ENCODE peak calls at places on chromosomes 13 and 19, in four cellular contexts. K is mucosa of descending colon, N is cardiac muscle cell, U is RWPE2. C is an unnamed sample.

GRCh38 chr13:104140557-104140956 is 1074.3 kb upstream of the SLC10A2 start:
- DNase-seq in K (no peak), N (no peak), U (no peak), C (no peak)

GRCh38 chr19:10286803-10287737 is at the start of gene ICAM4:
- DNase-seq in K (peak; percentile 58), N (peak; percentile 71), U (no peak), C (no peak)

GRCh38 chr13:89057862-89058261 is 1386.7 kb downstream of the SLITRK5 start:
- DNase-seq in K (peak; percentile 41), N (no peak), U (no peak), C (no peak)

GRCh38 chr19:7605490-7606222 is 10.0 kb downstream of the CAMSAP3 start:
- DNase-seq in K (no peak), N (no peak), U (no peak), C (no peak)

GRCh38 chr19:46416077-46416709 is 2.8 kb upstream of the CCDC8 start:
- DNase-seq in K (peak; percentile 65), N (peak; percentile 94), U (peak; percentile 80), C (peak; percentile 98)

GRCh38 chr13:69970521-69970920 is 137.1 kb upstream of the ATXN8OS start:
- DNase-seq in K (no peak), N (no peak), U (no peak), C (no peak)

GRCh38 chr13:29284726-29285125 is 310.8 kb downstream of the SLC7A1 start:
- DNase-seq in K (no peak), N (no peak), U (no peak), C (no peak)

GRCh38 chr13:110957181-110957884 is 42.5 kb upstream of the ANKRD10 start:
- DNase-seq in K (no peak), N (no peak), U (no peak), C (no peak)

GRCh38 chr13:97212540-97213146 is 9.5 kb upstream of the MBNL2 start:
- DNase-seq in K (peak; percentile 71), N (no peak), U (no peak), C (no peak)

GRCh38 chr13:113535381-113535781 is 44.9 kb upstream of the DCUN1D2 start:
- DNase-seq in K (peak; percentile 43), N (no peak), U (peak; percentile 16), C (peak; percentile 46)

GRCh38 chr19:47390533-47391488 is 28.5 kb downstream of the MEIS3 start:
- DNase-seq in K (no peak), N (no peak), U (no peak), C (no peak)

GRCh38 chr13:33283195-33283910 is 2.2 kb downstream of the STARD13 start:
- DNase-seq in K (no peak), N (no peak), U (no peak), C (no peak)

GRCh38 chr19:10122066-10122465 is 2.4 kb upstream of the EIF3G start:
- DNase-seq in K (no peak), N (no peak), U (no peak), C (no peak)

GRCh38 chr19:46378268-46378667 is 31.4 kb downstream of the PPP5C start:
- DNase-seq in K (no peak), N (no peak), U (no peak), C (no peak)

GRCh38 chr19:7486923-7487322 is 1.9 kb downstream of the PEX11G start:
- DNase-seq in K (no peak), N (no peak), U (no peak), C (no peak)

GRCh38 chr19:15161028-15161984 is 39.5 kb downstream of the NOTCH3 start:
- DNase-seq in K (no peak), N (no peak), U (no peak), C (no peak)

GRCh38 chr19:58274771-58275199 is 4.0 kb upstream of the ZNF8 start:
- DNase-seq in K (peak; percentile 24), N (no peak), U (no peak), C (no peak)

GRCh38 chr13:32877491-32877890 is 138.7 kb upstream of the KL start:
- DNase-seq in K (no peak), N (no peak), U (no peak), C (no peak)

GRCh38 chr13:101346161-101346560 is 70.1 kb downstream of the NALCN start:
- DNase-seq in K (no peak), N (no peak), U (no peak), C (no peak)

GRCh38 chr19:3254520-3254919 is 30.1 kb downstream of the CELF5 start:
- DNase-seq in K (no peak), N (no peak), U (no peak), C (no peak)

GRCh38 chr13:97223711-97224461 is 1.8 kb downstream of the MBNL2 start:
- DNase-seq in K (peak; percentile 68), N (peak; percentile 55), U (no peak), C (no peak)

GRCh38 chr19:861756-862528 is 2.5 kb downstream of the CFD start:
- DNase-seq in K (peak; percentile 75), N (peak; percentile 68), U (peak; percentile 72), C (no peak)

DNA sequence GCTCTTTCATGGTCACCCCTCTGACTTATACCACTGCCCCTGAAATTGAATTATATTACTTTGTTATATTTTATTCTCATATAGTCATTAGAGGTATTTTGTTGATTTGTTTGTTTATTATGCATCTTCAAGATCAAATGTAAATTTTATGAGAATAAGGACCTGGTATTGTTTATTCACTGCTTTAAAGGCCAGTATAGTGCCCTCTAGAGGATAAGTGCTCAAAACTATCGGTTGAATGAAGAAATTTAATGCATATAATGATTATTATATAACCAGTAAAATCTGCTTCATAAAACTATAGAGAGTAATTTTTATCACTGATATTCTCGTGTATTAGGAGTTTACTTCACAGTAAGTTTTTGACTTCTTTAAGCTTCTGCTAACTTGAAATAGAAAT is 1401.9 kb downstream of the SLITRK1 start:
- DNase-seq in K (no peak), N (peak; percentile 0), U (no peak), C (no peak)
- TF ChIP-seq CTCF in K (no peak), N (no peak), U (peak; percentile 58), C (peak; percentile 68)

GRCh38 chr13:94549241-94550029 is 46.5 kb downstream of the TGDS start:
- DNase-seq in K (peak; percentile 95), N (peak; percentile 93), U (peak; percentile 84), C (peak; percentile 97)
- TF ChIP-seq CTCF in K (no peak), N (no peak), U (peak; percentile 5), C (peak; percentile 14)

GRCh38 chr19:49690073-49690655 is 752 bp upstream of the CPT1C start:
- DNase-seq in K (no peak), N (no peak), U (no peak), C (no peak)
- TF ChIP-seq CTCF in K (no peak), N (no peak), U (peak; percentile 33), C (peak; percentile 57)

GRCh38 chr13:76668141-76668540 is 218.1 kb downstream of the KCTD12 start:
- DNase-seq in K (no peak), N (no peak), U (no peak), C (no peak)

GRCh38 chr13:76672422-76672821 is 213.8 kb downstream of the KCTD12 start:
- DNase-seq in K (no peak), N (no peak), U (no peak), C (no peak)

GRCh38 chr13:76663941-76664340 is 222.3 kb downstream of the KCTD12 start:
- DNase-seq in K (no peak), N (no peak), U (no peak), C (no peak)

GRCh38 chr13:76668716-76669115 is 217.5 kb downstream of the KCTD12 start:
- DNase-seq in K (no peak), N (no peak), U (no peak), C (no peak)

GRCh38 chr13:76667551-76667950 is 218.7 kb downstream of the KCTD12 start:
- DNase-seq in K (peak; percentile 31), N (no peak), U (no peak), C (no peak)
- TF ChIP-seq CTCF in K (no peak), N (peak; percentile 56), U (peak; percentile 40), C (peak; percentile 84)

DNA sequence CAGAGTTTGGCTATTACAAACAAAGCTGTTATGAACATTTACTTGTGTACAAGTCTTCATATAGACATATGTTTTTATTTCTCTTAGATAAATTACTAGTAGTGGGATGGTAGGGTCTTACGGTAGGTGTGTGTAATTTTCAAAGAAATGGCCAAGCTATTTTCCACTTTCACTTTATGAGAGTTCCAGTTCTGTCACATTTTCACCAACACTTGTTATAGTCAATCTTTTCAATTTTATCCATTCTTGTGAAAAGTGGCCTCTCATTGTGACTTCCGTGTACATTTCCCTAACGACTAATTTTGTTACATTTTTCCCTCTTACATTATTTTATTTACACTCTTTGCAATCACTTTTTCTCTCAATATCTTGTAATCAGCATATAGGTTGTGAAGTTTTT is 18.3 kb downstream of the MBD3L1 start:
- DNase-seq in K (no peak), N (no peak), U (no peak), C (no peak)
- TF ChIP-seq CTCF in K (no peak), N (no peak), U (no peak), C (no peak)

DNA sequence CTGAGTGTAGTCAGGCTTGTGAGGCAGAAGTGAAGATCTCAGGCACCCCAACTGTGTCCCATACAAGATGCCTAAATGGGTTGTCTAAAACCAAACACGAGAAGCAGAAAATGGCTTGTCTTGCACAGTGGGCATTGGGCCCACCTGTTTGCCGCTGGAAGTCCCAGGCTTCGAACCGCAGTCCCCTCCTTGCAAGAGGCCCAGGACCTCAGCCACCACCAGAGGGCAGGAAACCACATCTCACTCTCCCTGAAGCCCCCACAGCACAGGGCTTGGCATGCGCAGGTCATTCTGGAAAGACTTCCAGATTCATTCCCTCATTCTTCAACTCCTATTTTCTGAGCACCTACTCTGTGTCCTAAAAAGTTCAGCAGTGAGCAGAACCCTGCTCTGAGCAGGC is 973.7 kb downstream of the UQCRFS1 start:
- DNase-seq in K (peak; percentile 5), N (peak; percentile 67), U (no peak), C (no peak)
- TF ChIP-seq CTCF in K (no peak), N (peak; percentile 34), U (no peak), C (peak; percentile 51)